ENCODE peak calls at places on chromosomes 12 and 14, in five cellular contexts. K, L, Q, R and S are unnamed samples.

GRCh38 chr12:79288946-79289345 is 401.8 kb downstream of the PAWR start:
- DNase-seq in K (no peak), L (no peak), Q (no peak), R (no peak), S (no peak)

GRCh38 chr12:107761502-107761904 is 566 bp upstream of the PRDM4 start:
- DNase-seq in K (no peak), L (no peak), Q (no peak), R (no peak), S (no peak)

GRCh38 chr12:10395390-10395998 is 5.7 kb upstream of the KLRK1 start:
- DNase-seq in K (no peak), L (peak; percentile 28), Q (peak; percentile 68), R (peak; percentile 75), S (no peak)

GRCh38 chr14:56059054-56059453 is 59.2 kb upstream of the PELI2 start:
- DNase-seq in K (no peak), L (no peak), Q (no peak), R (no peak), S (no peak)

GRCh38 chr14:50957296-50957695 is 13.0 kb upstream of the PYGL start:
- DNase-seq in K (peak; percentile 60), L (no peak), Q (no peak), R (no peak), S (no peak)

GRCh38 chr12:61646639-61647038 is 613.6 kb upstream of the USP15 start:
- DNase-seq in K (no peak), L (no peak), Q (no peak), R (no peak), S (no peak)

GRCh38 chr12:113248046-113248825 is 27.0 kb downstream of the TPCN1 start:
- DNase-seq in K (no peak), L (no peak), Q (no peak), R (no peak), S (no peak)

GRCh38 chr14:59055439-59056045 is 132.9 kb upstream of the DAAM1 start:
- DNase-seq in K (no peak), L (peak; percentile 38), Q (peak; percentile 37), R (peak; percentile 16), S (no peak)

GRCh38 chr14:23829736-23830474 is 123.7 kb upstream of the DHRS4 start:
- DNase-seq in K (no peak), L (peak; percentile 27), Q (peak; percentile 66), R (peak; percentile 5), S (no peak)

GRCh38 chr14:69539631-69540410 is 34.9 kb downstream of the CCDC177 start:
- DNase-seq in K (no peak), L (no peak), Q (no peak), R (no peak), S (peak; percentile 23)

GRCh38 chr14:100855256-100855930 is 29.5 kb downstream of the MEG3 start:
- DNase-seq in K (no peak), L (no peak), Q (no peak), R (no peak), S (no peak)

GRCh38 chr14:61229475-61229888 is 51.7 kb downstream of the TMEM30B start:
- DNase-seq in K (no peak), L (no peak), Q (no peak), R (peak; percentile 24), S (no peak)

GRCh38 chr14:89388853-89389252 is 28.2 kb downstream of the FOXN3 start:
- DNase-seq in K (no peak), L (no peak), Q (no peak), R (no peak), S (no peak)

GRCh38 chr12:114920828-114921579 is 237.0 kb upstream of the TBX3 start:
- DNase-seq in K (no peak), L (no peak), Q (no peak), R (no peak), S (no peak)

GRCh38 chr12:74689071-74689655 is 151.5 kb downstream of the ATXN7L3B start:
- DNase-seq in K (no peak), L (no peak), Q (no peak), R (no peak), S (no peak)

GRCh38 chr12:131863711-131864396 is 30.6 kb upstream of the ULK1 start:
- DNase-seq in K (no peak), L (no peak), Q (no peak), R (no peak), S (no peak)

DNA sequence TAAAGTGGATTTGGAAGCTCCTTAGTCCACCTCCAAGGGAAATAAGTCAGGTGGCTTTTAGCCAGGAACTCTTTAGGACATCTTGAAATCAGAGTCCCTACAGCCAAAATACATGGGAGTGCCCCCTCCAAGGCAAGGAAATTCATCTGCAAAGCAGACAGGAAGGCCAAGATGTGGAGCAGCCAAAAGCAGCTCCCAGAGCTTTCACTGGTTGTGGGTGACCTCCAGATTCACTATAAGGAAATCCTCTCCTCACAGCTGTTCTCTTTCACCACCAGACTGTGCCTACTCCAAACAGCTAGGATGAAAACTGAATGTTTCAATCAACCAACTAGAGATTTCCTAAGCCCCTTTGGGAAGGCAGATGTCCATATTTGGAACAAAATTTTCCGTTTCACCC is 6.7 kb downstream of the TTC9 start:
- DNase-seq in K (no peak), L (no peak), Q (no peak), R (no peak), S (no peak)
- H3K4me1 ChIP-seq in K (no peaks in the 10 kb centered on the region), L (no peaks in the 10 kb centered on the region), Q (no peaks in the 10 kb centered on the region), R (no peaks in the 10 kb centered on the region), S (peaks cover 20% of the 10 kb centered on the region)

GRCh38 chr14:75201087-75201486 is 24.7 kb upstream of the TMED10 start:
- DNase-seq in K (no peak), L (no peak), Q (no peak), R (no peak), S (no peak)

GRCh38 chr14:75202671-75203070 is 26.3 kb upstream of the TMED10 start:
- DNase-seq in K (no peak), L (no peak), Q (no peak), R (no peak), S (no peak)

GRCh38 chr14:75198291-75198933 is 22.0 kb upstream of the TMED10 start:
- DNase-seq in K (no peak), L (no peak), Q (peak; percentile 43), R (no peak), S (peak; percentile 20)

GRCh38 chr14:75197338-75197737 is 20.9 kb upstream of the TMED10 start:
- DNase-seq in K (no peak), L (no peak), Q (no peak), R (no peak), S (no peak)

DNA sequence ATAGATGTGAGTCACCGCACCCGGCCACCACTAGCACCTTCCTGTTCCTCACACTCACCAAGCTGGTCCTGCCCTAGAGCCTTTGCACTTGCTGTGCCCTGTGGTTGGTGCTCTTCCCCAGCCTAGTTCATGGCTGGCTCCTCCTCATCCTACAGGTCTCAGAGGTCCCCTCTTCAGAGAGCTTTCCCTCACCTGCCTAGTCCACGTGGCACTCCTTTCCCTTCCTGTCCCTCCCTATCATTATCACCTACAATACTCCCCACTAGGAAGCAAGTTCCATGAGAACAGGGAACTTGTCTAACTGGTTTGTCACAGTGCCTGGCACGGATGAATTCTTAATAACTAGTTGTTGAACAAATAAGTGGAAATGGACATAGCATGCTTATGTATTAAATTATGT is 24.0 kb upstream of the TMED10 start:
- DNase-seq in K (no peak), L (no peak), Q (peak; percentile 92), R (peak; percentile 84), S (no peak)
- TF ChIP-seq CTCF in K (no peak), L (no peak), Q (no peak), R (peak; percentile 19), S (no peak)

DNA sequence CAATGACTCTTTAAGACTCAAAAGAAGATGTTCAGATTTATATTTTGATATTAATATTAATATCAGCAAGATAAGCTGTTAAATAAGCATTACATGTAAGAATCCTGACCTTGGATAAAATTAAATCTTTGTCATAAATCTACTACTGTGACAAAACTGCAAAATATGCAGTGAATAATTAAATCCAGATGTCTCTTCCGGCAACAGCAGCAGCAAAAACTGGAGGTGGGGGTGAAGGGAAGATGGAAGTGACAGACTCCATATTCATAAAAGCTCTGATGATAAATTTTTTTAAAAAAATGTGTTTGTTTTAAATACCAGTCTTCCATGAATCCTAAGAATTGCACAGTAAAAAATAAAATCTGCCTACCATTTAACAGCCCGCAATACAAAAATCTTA is 478.4 kb downstream of the DIO2 start:
- DNase-seq in K (no peak), L (no peak), Q (no peak), R (no peak), S (no peak)
- H3K27ac ChIP-seq in K (no peak overlapping the region), L (no peak overlapping the region), Q (no peak overlapping the region), R (no peak overlapping the region), S (no peak overlapping the region)

GRCh38 chr12:166425-167091 is 47.4 kb downstream of the SLC6A12 start:
- DNase-seq in K (no peak), L (no peak), Q (no peak), R (no peak), S (no peak)

GRCh38 chr12:169528-170360 is 44.2 kb downstream of the SLC6A12 start:
- DNase-seq in K (no peak), L (no peak), Q (no peak), R (no peak), S (no peak)

GRCh38 chr12:168763-169525 is 45.0 kb downstream of the SLC6A12 start:
- DNase-seq in K (no peak), L (no peak), Q (no peak), R (no peak), S (no peak)

GRCh38 chr12:165862-166368 is 48.0 kb downstream of the SLC6A12 start:
- DNase-seq in K (no peak), L (no peak), Q (no peak), R (no peak), S (no peak)

DNA sequence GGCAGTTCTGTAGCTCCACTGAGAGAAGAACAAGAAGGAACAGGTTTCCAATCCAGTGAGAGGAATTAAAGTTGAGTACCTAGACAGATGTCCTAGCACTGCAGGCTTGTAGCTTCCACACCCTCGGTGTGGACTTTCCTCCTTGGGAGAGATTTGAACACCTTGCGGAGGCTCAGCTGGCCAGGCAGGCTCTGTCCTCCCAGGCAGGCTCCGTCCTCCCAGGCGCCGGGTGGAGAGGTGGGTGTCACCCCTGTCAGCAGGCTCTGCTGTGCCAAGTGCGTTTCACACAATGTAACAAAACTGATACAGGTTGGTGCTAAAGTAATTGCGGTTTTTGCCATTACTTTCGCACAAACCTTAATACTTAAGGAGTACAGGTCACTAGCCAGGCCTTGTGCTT is 45.8 kb downstream of the SLC6A12 start:
- DNase-seq in K (no peak), L (no peak), Q (no peak), R (no peak), S (no peak)
- H3K4me1 ChIP-seq in K (no peaks in the 10 kb centered on the region), L (no peaks in the 10 kb centered on the region), Q (no peaks in the 10 kb centered on the region), R (no peaks in the 10 kb centered on the region), S (peaks cover 15% of the 10 kb centered on the region)